ENCODE peak calls at places on chromosomes 16 and 17, in six cellular contexts. L is activated B cell treated with CpG ODN at 0.5 μM for 24 hours, B is NCI-H524 treated with DMSO at 0.1 percent for 48 hours, S is brain pericyte, C is NCI-H1105, E is bronchial epithelial cell. T is an unnamed sample.

GRCh38 chr17:65914784-65915342 is 277.1 kb downstream of the CEP112 start:
- DNase-seq in E (peak; percentile 36), B (no peak), S (no peak), L (no peak), C (no peak), T (peak; percentile 56)

GRCh38 chr16:81797443-81797842 is 18.4 kb downstream of the PLCG2 start:
- DNase-seq in L (peak; percentile 47), C (no peak), B (no peak), S (no peak), E (no peak), T (peak; percentile 65)

GRCh38 chr17:61996916-61997605 is 68.0 kb downstream of the MED13 start:
- DNase-seq in B (no peak), S (no peak), C (no peak), E (no peak), L (no peak), T (no peak)

GRCh38 chr17:9484789-9485188 is 90.8 kb downstream of the STX8 start:
- DNase-seq in E (peak; percentile 50), L (no peak), B (no peak), C (no peak), S (no peak), T (no peak)

GRCh38 chr17:66975614-66976378 is 11.3 kb downstream of the CACNG4 start:
- DNase-seq in S (no peak), E (peak; percentile 33), C (no peak), L (no peak), B (no peak), T (peak; percentile 47)

GRCh38 chr16:17222756-17223411 is 247.9 kb downstream of the XYLT1 start:
- DNase-seq in S (no peak), C (no peak), B (no peak), E (no peak), L (no peak), T (no peak)

GRCh38 chr16:84277244-84277823 is 17.3 kb upstream of the WFDC1 start:
- DNase-seq in L (peak; percentile 38), S (no peak), B (no peak), E (peak; percentile 33), C (peak; percentile 17), T (peak; percentile 73)

GRCh38 chr17:19307521-19307920 is 55.0 kb downstream of the B9D1 start:
- DNase-seq in C (no peak), B (no peak), L (no peak), S (no peak), E (no peak), T (no peak)

GRCh38 chr16:49855280-49855821 is 561 bp downstream of the ZNF423 start:
- DNase-seq in C (peak; percentile 64), E (peak; percentile 25), B (peak; percentile 37), S (no peak), L (peak; percentile 47), T (peak; percentile 87)

GRCh38 chr17:72592242-72592966 is 471.6 kb downstream of the SOX9 start:
- DNase-seq in S (peak; percentile 65), L (no peak), C (peak; percentile 77), B (peak; percentile 23), E (peak; percentile 62), T (peak; percentile 79)

GRCh38 chr16:74661064-74661463 is 5.6 kb downstream of the RFWD3 start:
- DNase-seq in E (no peak), L (no peak), S (no peak), C (no peak), B (no peak), T (no peak)

GRCh38 chr16:84759061-84759460 is 59.3 kb downstream of the USP10 start:
- DNase-seq in E (no peak), B (no peak), S (no peak), C (no peak), L (no peak), T (no peak)

GRCh38 chr17:64300566-64300965 is 37.5 kb upstream of the TEX2 start:
- DNase-seq in S (no peak), B (no peak), E (no peak), C (no peak), L (no peak), T (no peak)

GRCh38 chr17:79146562-79146961 is 71.9 kb downstream of the ENGASE start:
- DNase-seq in E (no peak), B (no peak), C (no peak), S (no peak), L (no peak), T (no peak)

GRCh38 chr17:20206591-20206990 is 197.4 kb downstream of the SPECC1 start:
- DNase-seq in E (peak; percentile 90), L (no peak), C (no peak), B (no peak), S (no peak), T (no peak)

GRCh38 chr17:48541574-48542113 is 3.3 kb downstream of the HOXB2 start:
- DNase-seq in E (no peak), B (no peak), C (peak; percentile 30), S (no peak), L (peak; percentile 44), T (peak; percentile 78)

GRCh38 chr17:78414178-78415162 is 36.0 kb downstream of the PGS1 start:
- DNase-seq in B (peak; percentile 65), S (no peak), C (no peak), L (no peak), E (no peak), T (no peak)

GRCh38 chr16:31052131-31052530 is 18.8 kb downstream of the STX4 start:
- DNase-seq in L (no peak), B (no peak), S (no peak), C (no peak), E (peak; percentile 98), T (no peak)

GRCh38 chr16:71746442-71747046 is 22.0 kb upstream of the PHLPP2 start:
- DNase-seq in L (no peak), B (no peak), C (peak; percentile 7), E (peak; percentile 44), S (no peak), T (peak; percentile 39)

GRCh38 chr17:30554839-30555751 is 77.9 kb downstream of the GOSR1 start:
- DNase-seq in E (no peak), S (no peak), L (peak; percentile 13), B (no peak), C (no peak), T (no peak)

GRCh38 chr17:10051112-10051511 is 146.0 kb upstream of the RCVRN start:
- DNase-seq in S (no peak), B (no peak), C (no peak), E (no peak), L (no peak), T (peak; percentile 20)

GRCh38 chr17:42843358-42843934 is 934 bp upstream of the AOC2 start:
- DNase-seq in L (no peak), S (no peak), E (peak; percentile 56), B (peak; percentile 2), C (peak; percentile 10), T (peak; percentile 56)